ENCODE peak calls at places on chromosome 13, in four cellular contexts. A is left ventricle myocardium inferior, C is adrenal gland, F is T-helper 17 cell. H is an unnamed sample.

GRCh38 chr13:48532146-48532472 is 771 bp downstream of the RCBTB2 start:
- DNase-seq in F (no peak), A (no peak), C (no peak), H (no peak)

GRCh38 chr13:77981191-77981925 is 62.7 kb upstream of the EDNRB start:
- DNase-seq in C (no peak), F (no peak), A (no peak), H (peak; percentile 37)

GRCh38 chr13:72959643-72960042 is 99.2 kb upstream of the KLF5 start:
- DNase-seq in C (no peak), F (no peak), A (no peak), H (peak; percentile 54)

GRCh38 chr13:102710261-102710679 is 15.4 kb upstream of the METTL21C start:
- DNase-seq in C (no peak), A (no peak), F (no peak), H (no peak)

GRCh38 chr13:98717891-98718290 is 34.6 kb downstream of the SLC15A1 start:
- DNase-seq in F (no peak), C (no peak), A (no peak), H (no peak)

GRCh38 chr13:51371768-51372399 is 32.4 kb downstream of the SERPINE3 start:
- DNase-seq in A (no peak), C (no peak), F (no peak), H (no peak)

GRCh38 chr13:21637296-21637695 is 33.3 kb upstream of the MICU2 start:
- DNase-seq in C (peak; percentile 53), A (no peak), F (no peak), H (no peak)

GRCh38 chr13:112952759-112953541 is 16.1 kb upstream of the MCF2L start:
- DNase-seq in F (no peak), A (no peak), C (no peak), H (no peak)

GRCh38 chr13:54174001-54174400 is 1145.4 kb downstream of the OLFM4 start:
- DNase-seq in A (no peak), F (no peak), C (no peak), H (no peak)

H was measured in endothelial cell of umbilical vein.